ENCODE peak calls at places on chromosome 19, in ten cellular contexts. Q, M, V, R, X, N, J, B, A and O are unnamed samples.

GRCh38 chr19:7916137-7916907 is 1.7 kb downstream of the TGFBR3L start:
- DNase-seq in V (no peak), Q (no peak), A (peak), R (peak), B (no peak), J (peak), X (no peak), M (no peak), N (peak), O (no peak)

GRCh38 chr19:35348909-35349611 is 1.4 kb downstream of the FFAR1 start:
- DNase-seq in J (no peak), R (peak), B (no peak), A (peak), M (no peak), N (no peak), X (no peak), V (no peak), Q (no peak), O (peak)

GRCh38 chr19:2815923-2816322 is 3.7 kb upstream of the ZNF554 start:
- DNase-seq in J (no peak), Q (no peak), N (no peak), M (no peak), R (no peak), V (no peak), A (no peak), X (no peak), B (no peak), O (no peak)

GRCh38 chr19:53432088-53432661 is 391 bp downstream of the ZNF761 start:
- DNase-seq in A (peak), Q (peak), J (peak), V (no peak), N (peak), X (no peak), B (peak), M (peak), R (peak), O (peak)

GRCh38 chr19:58274771-58275199 is 4.0 kb upstream of the ZNF8 start:
- DNase-seq in N (no peak), X (no peak), B (no peak), J (no peak), R (no peak), M (no peak), A (no peak), V (no peak), Q (peak), O (no peak)

GRCh38 chr19:2561895-2562294 is 86.0 kb downstream of the GADD45B start:
- DNase-seq in R (peak), Q (no peak), M (no peak), V (no peak), J (no peak), A (peak), N (no peak), B (no peak), X (no peak), O (no peak)

GRCh38 chr19:54299126-54299498 is 13.9 kb downstream of the LILRA5 start:
- DNase-seq in N (no peak), A (no peak), M (no peak), X (no peak), R (no peak), B (no peak), V (no peak), J (no peak), Q (no peak), O (peak)

GRCh38 chr19:43504426-43505185 is at the start of gene PHLDB3:
- DNase-seq in N (peak), A (peak), Q (peak), J (peak), R (no peak), X (no peak), M (no peak), V (no peak), B (peak), O (peak)

GRCh38 chr19:13098291-13099072 is 4.2 kb downstream of the LYL1 start:
- DNase-seq in R (no peak), Q (peak), M (no peak), N (no peak), A (peak), X (no peak), J (no peak), V (no peak), B (no peak), O (peak)

GRCh38 chr19:4177146-4177545 is 5.2 kb downstream of the SIRT6 start:
- DNase-seq in J (no peak), X (no peak), V (no peak), M (no peak), A (no peak), R (no peak), N (no peak), Q (no peak), B (no peak), O (no peak)

GRCh38 chr19:4174212-4174894 is 8.0 kb downstream of the SIRT6 start:
- DNase-seq in N (no peak), Q (no peak), V (no peak), J (peak), A (no peak), B (no peak), R (no peak), X (no peak), M (no peak), O (no peak)

GRCh38 chr19:4173479-4174211 is 8.7 kb downstream of the SIRT6 start:
- DNase-seq in J (no peak), N (no peak), B (no peak), Q (no peak), R (no peak), A (no peak), X (no peak), M (no peak), V (no peak), O (no peak)

GRCh38 chr19:4175669-4175931 is 6.8 kb downstream of the SIRT6 start:
- DNase-seq in M (no peak), J (no peak), Q (no peak), A (no peak), X (no peak), V (no peak), R (no peak), N (no peak), B (no peak), O (no peak)

GRCh38 chr19:4174895-4175668 is 7.3 kb downstream of the SIRT6 start:
- DNase-seq in Q (no peak), A (no peak), V (no peak), R (no peak), J (peak), N (no peak), M (no peak), B (no peak), X (no peak), O (no peak)
- TF ChIP-seq POLR2A in Q (no peak), A (no peak), V (no peak), R (no peak), J (no peak), N (no peak), M (no peak), B (no peak), X (no peak), O (no peak)

GRCh38 chr19:6671960-6672359 is 2.0 kb upstream of the TNFSF14 start:
- DNase-seq in R (no peak), M (no peak), Q (no peak), N (no peak), J (no peak), X (no peak), A (no peak), B (no peak), V (no peak), O (no peak)

GRCh38 chr19:6676288-6676687 is 6.3 kb upstream of the TNFSF14 start:
- DNase-seq in M (no peak), Q (no peak), X (no peak), R (no peak), J (no peak), V (no peak), N (no peak), A (no peak), B (no peak), O (no peak)

GRCh38 chr19:6677495-6677894 is 7.5 kb upstream of the TNFSF14 start:
- DNase-seq in V (no peak), N (no peak), Q (no peak), M (no peak), R (no peak), X (no peak), B (no peak), A (no peak), J (no peak), O (peak)

GRCh38 chr19:6672693-6673290 is 2.8 kb upstream of the TNFSF14 start:
- DNase-seq in M (no peak), N (no peak), V (no peak), B (no peak), X (no peak), R (no peak), A (no peak), J (no peak), Q (no peak), O (no peak)

GRCh38 chr19:6674868-6675305 is 4.9 kb upstream of the TNFSF14 start:
- DNase-seq in M (peak), N (peak), J (peak), X (peak), R (peak), V (no peak), Q (peak), B (peak), A (no peak), O (no peak)
- TF ChIP-seq CTCF in M (no peak), N (no peak), J (no peak), X (no peak), R (no peak), V (no peak), Q (no peak), B (no peak), A (no peak), O (no peak)

GRCh38 chr19:945401-946252 is 19.8 kb downstream of the ARID3A start:
- DNase-seq in X (no peak), J (no peak), R (no peak), A (no peak), Q (no peak), M (no peak), B (no peak), V (no peak), N (no peak), O (no peak)

GRCh38 chr19:944663-945241 is 18.9 kb downstream of the ARID3A start:
- DNase-seq in M (no peak), Q (no peak), J (peak), V (no peak), R (no peak), A (peak), X (no peak), B (no peak), N (no peak), O (no peak)

GRCh38 chr19:947707-948533 is 22.1 kb downstream of the ARID3A start:
- DNase-seq in X (no peak), V (peak), B (peak), R (peak), Q (no peak), M (peak), A (no peak), N (peak), J (peak), O (peak)

GRCh38 chr19:948842-949496 is 23.1 kb downstream of the ARID3A start:
- DNase-seq in A (no peak), N (no peak), X (no peak), Q (no peak), J (no peak), B (no peak), M (no peak), V (no peak), R (no peak), O (no peak)

DNA sequence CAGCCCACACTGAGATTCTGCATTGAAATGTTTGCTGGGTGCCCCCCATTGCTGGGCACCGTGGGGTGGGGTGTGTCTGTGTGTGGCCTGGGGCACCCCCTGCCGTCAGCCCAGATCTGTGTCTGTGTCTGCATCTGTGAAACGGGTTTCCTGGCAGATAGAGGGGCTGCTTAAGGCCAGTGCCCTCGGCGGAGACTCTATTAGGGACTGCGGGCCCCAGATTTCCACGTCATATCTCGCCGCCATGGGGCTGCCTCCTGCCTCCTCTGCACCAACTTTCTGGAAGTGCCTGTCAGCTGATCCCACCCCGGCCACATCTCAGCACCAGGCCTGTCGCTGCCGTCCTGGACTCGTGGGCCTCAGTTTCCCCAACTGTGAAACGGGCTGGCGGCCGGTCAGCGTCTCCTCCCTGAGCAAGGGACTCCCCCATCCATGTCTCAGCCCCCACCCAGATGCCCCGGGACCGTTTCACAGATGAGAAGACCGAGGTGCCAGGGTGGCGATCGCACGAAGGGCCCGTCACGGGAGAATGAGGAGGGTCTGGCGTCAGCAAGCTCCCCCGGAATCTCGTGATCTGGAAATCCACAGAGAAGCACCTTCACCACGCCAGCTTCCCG is 21.4 kb downstream of the ARID3A start:
- DNase-seq in M (no peak), Q (no peak), V (no peak), X (no peak), N (no peak), J (no peak), A (no peak), B (no peak), R (no peak), O (no peak)
- TF ChIP-seq POLR2A in M (no peak), Q (no peak), V (no peak), X (no peak), N (no peak), J (no peak), A (no peak), B (no peak), R (no peak), O (no peak)

DNA sequence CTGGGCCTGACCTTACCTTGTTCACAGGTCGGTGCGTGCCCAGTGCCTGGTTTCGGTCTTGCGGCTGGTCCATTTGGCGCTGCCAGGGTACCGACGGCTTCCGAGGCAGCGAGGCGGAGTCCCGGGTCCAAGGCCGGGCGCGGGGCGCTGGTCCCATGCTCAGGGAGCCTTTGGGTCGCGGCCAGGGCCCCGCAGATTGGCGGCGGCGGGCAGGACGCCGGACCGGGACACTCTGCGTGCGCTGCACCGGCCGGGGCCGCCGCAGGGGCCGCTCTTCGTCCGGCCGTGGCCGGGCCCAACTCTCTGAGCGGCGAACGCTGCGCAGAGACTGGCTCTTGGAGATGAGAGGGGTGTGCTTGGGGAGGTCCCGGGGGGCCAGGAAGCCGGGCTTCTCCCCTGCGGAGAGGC is 3.3 kb upstream of the WIZ start:
- DNase-seq in Q (peak), X (no peak), N (no peak), R (peak), B (peak), A (peak), M (no peak), J (no peak), V (no peak), O (no peak)
- TF ChIP-seq CTCF in Q (peak), X (peak), N (peak), R (peak), B (peak), A (no peak), M (no peak), J (peak), V (no peak), O (peak)

GRCh38 chr19:10317045-10317856 is 1.4 kb upstream of the FDX2 start:
- DNase-seq in Q (no peak), N (no peak), R (no peak), V (no peak), B (no peak), A (no peak), M (no peak), J (no peak), X (no peak), O (no peak)

GRCh38 chr19:10317857-10318462 is 2.1 kb upstream of the FDX2 start:
- DNase-seq in J (no peak), R (no peak), V (no peak), A (no peak), B (no peak), N (no peak), Q (no peak), M (no peak), X (no peak), O (no peak)

GRCh38 chr19:10318807-10319426 is 3.1 kb upstream of the FDX2 start:
- DNase-seq in N (no peak), A (no peak), M (no peak), R (no peak), V (no peak), J (no peak), Q (no peak), X (no peak), B (no peak), O (no peak)

GRCh38 chr19:10316229-10317044 is 622 bp upstream of the FDX2 start:
- DNase-seq in A (no peak), B (peak), M (no peak), R (no peak), Q (no peak), N (no peak), V (no peak), J (no peak), X (no peak), O (no peak)

GRCh38 chr19:10315335-10316214 is at the start of gene FDX2:
- DNase-seq in R (peak), J (peak), M (peak), N (peak), A (peak), X (peak), Q (peak), V (no peak), B (peak), O (peak)
- TF ChIP-seq POLR2A in R (no peak), J (peak), M (no peak), N (no peak), A (peak), X (peak), Q (peak), V (no peak), B (no peak), O (no peak)

GRCh38 chr19:50902640-50903039 is 8.6 kb downstream of the KLK4 start:
- DNase-seq in M (no peak), A (no peak), N (no peak), R (no peak), J (no peak), X (no peak), B (no peak), V (no peak), Q (no peak), O (no peak)

GRCh38 chr19:50910722-50911121 is 473 bp downstream of the KLK4 start:
- DNase-seq in R (no peak), Q (no peak), M (no peak), B (no peak), V (no peak), X (no peak), J (no peak), A (no peak), N (no peak), O (no peak)

GRCh38 chr19:50908311-50908710 is 2.9 kb downstream of the KLK4 start:
- DNase-seq in Q (no peak), J (no peak), V (no peak), B (no peak), M (no peak), A (no peak), X (no peak), N (no peak), R (no peak), O (no peak)

GRCh38 chr19:50909240-50910070 is 1.7 kb downstream of the KLK4 start:
- DNase-seq in N (peak), R (no peak), M (peak), A (peak), Q (peak), V (no peak), X (peak), B (peak), J (peak), O (no peak)

DNA sequence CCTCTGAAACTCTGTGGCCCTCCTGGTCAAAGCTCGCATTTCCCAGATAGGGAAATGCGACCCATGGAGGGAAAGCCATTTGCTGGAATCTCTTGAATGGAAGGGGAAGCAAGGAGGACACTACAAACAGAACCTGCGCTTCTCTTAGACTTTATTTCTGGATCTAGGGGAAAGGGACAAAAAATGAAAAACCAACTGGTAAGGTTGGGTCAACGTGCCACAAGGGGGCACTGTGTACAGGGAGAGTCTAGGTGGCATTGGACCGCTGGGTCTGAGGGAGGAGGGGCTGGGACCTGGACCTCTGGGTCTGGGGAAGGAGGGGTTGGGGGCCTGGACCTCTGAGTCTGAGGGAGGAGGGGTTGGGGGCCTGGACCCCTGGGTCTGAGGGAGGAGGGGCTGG is 5.0 kb downstream of the KLK4 start:
- DNase-seq in J (peak), M (no peak), N (peak), V (no peak), A (no peak), B (peak), X (no peak), R (no peak), Q (no peak), O (no peak)
- TF ChIP-seq CTCF in J (peak), M (no peak), N (peak), V (peak), A (no peak), B (peak), X (peak), R (no peak), Q (peak), O (no peak)

DNA sequence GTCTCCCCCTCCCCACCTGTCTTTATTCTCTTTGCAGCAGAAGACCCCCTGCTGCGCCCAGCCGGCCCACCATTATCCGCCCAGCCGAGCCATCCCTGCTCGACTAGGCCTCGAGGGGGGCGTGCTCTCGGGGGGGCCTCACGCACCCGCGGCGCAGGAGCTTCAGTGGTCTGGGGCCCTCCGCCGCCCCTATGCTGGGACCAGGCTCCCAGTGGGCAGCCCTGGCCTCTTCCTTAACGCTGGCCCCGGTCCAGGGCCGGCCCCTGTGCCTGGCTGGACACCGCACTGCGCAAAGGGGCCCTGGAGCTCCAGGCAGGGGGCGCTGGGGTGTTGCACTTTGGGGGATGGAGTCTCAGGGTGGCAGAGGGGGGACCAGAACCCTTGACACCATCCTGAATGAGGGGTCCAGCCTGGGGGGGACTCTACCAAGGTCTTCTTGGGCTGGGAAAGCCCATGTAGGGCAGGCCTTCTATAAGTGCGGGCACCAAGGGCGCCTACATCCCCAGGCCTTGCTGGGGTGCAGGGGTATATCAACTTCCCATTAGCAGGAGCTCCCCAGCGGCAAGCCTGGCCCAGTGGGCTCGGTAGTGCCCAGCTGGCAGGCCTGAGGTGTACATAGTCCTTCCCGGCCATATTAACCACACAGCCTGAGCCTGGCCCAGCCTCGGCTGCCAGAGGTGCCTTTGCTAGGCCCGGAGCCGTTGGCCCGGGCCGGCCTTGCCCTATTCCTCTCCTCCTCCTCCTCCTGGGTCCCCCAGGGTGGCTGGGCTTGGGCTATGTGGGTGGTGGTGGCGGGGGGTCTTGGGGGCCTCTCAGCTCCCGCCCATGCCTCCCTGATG is 4.9 kb downstream of the TMED1 start:
- DNase-seq in R (no peak), B (no peak), Q (no peak), J (no peak), A (no peak), X (no peak), M (no peak), V (no peak), N (no peak), O (no peak)
- TF ChIP-seq POLR2A in R (no peak), B (no peak), Q (peak), J (no peak), A (no peak), X (no peak), M (no peak), V (no peak), N (no peak), O (no peak)